ENCODE peak calls at places on chromosomes 11 and 22, in six cellular contexts. K is MM.1S, F is neural progenitor cell, S is GM23248, C is HCT116, L is PC-3. B is an unnamed sample.

GRCh38 chr22:21766933-21767462 is 31.4 kb upstream of the YPEL1 start:
- DNase-seq in L (no peak), F (no peak), K (no peak), S (no peak), C (no peak), B (no peak)

GRCh38 chr11:103601230-103601846 is 435.1 kb upstream of the DDI1 start:
- DNase-seq in F (peak; percentile 67), C (no peak), L (peak; percentile 88), K (peak; percentile 53), S (peak; percentile 82), B (peak; percentile 83)

GRCh38 chr11:69034123-69034522 is 14.6 kb upstream of the TPCN2 start:
- DNase-seq in K (no peak), C (no peak), F (no peak), S (no peak), L (no peak), B (no peak)

GRCh38 chr22:50505776-50506610 is 1.5 kb downstream of the LMF2 start:
- DNase-seq in K (no peak), L (no peak), C (no peak), F (no peak), S (no peak), B (no peak)

GRCh38 chr11:134144744-134145143 is 75.9 kb downstream of the JAM3 start:
- DNase-seq in F (no peak), C (no peak), K (no peak), S (peak; percentile 32), L (no peak), B (no peak)

GRCh38 chr22:37726240-37726887 is 29.5 kb downstream of the TRIOBP start:
- DNase-seq in K (no peak), F (no peak), C (no peak), S (peak; percentile 68), L (no peak), B (no peak)

GRCh38 chr22:45164217-45165123 is 745 bp downstream of the NUP50 start:
- DNase-seq in C (no peak), K (peak; percentile 21), S (peak; percentile 52), F (peak; percentile 68), L (no peak), B (peak; percentile 45)

GRCh38 chr11:84437129-84438123 is 1151.3 kb upstream of the CCDC90B start:
- DNase-seq in S (peak; percentile 9), L (peak; percentile 29), C (no peak), F (peak; percentile 66), K (peak; percentile 52), B (peak; percentile 95)

GRCh38 chr11:27228232-27228631 is 134.8 kb downstream of the CCDC34 start:
- DNase-seq in K (no peak), S (no peak), F (no peak), L (no peak), C (no peak), B (no peak)

GRCh38 chr11:17853280-17853679 is 118.7 kb downstream of the KCNC1 start:
- DNase-seq in K (no peak), L (no peak), F (no peak), C (no peak), S (no peak), B (no peak)

GRCh38 chr11:39990413-39990812 is 1469.0 kb downstream of the LRRC4C start:
- DNase-seq in S (no peak), C (no peak), K (no peak), F (no peak), L (peak; percentile 3), B (peak; percentile 2)

GRCh38 chr11:8384199-8384821 is 120.6 kb upstream of the LMO1 start:
- DNase-seq in K (peak; percentile 87), C (no peak), S (peak; percentile 57), F (peak; percentile 64), L (peak; percentile 23), B (peak; percentile 73)

DNA sequence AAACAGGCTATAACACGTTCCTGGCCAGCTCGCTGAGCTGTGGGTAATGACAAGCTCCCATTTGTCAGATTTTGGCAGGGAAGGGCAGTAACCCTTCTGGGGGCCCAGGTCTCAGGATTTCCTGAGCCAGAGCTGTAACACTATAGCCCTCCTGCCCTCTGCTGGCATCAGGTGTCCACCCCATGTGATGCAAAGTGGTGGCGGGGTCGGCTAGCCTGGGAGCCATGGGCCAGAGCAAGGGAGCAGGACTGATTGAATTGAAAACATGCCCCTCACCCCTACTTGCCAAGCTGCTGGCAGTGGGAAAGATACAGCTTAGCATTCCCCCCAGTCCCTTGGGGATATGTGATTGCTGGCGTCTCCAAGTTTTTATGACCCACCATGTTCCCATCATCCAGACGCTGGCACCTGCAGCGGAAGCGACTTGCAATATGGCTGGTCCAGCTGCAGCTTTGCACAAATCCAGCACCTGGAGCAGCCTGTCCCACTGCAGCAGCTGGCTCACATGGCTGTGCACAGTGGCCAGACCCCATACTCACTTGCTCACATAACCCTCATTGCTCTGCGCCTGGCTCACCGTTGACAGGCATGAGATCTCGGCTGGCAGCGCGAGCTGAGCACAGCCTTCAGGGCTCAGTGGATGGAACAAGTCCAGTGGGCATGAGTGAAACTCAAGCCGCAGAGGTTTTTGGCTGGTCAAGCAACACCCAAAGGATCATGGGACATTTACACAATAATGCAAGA is 1147.8 kb downstream of the JRKL start:
- DNase-seq in C (no peak), S (no peak), F (no peak), K (no peak), L (no peak), B (peak; percentile 3)
- TF ChIP-seq EZH2 in C (no peak), S (no peak), F (no peak), K (no peak), L (no peak), B (no peak)

GRCh38 chr11:73963861-73964260 is 13.0 kb downstream of the DNAJB13 start:
- DNase-seq in F (no peak), K (no peak), L (no peak), C (no peak), S (peak; percentile 22), B (no peak)

GRCh38 chr11:73962097-73962705 is 11.4 kb downstream of the DNAJB13 start:
- DNase-seq in C (no peak), S (no peak), F (no peak), K (no peak), L (no peak), B (no peak)

GRCh38 chr11:73965764-73966121 is 14.9 kb downstream of the DNAJB13 start:
- DNase-seq in C (no peak), F (peak; percentile 32), S (no peak), K (no peak), L (no peak), B (no peak)

GRCh38 chr11:73968356-73968966 is 14.2 kb downstream of the UCP2 start:
- DNase-seq in F (no peak), K (no peak), L (no peak), S (no peak), C (no peak), B (no peak)

GRCh38 chr11:73965076-73965763 is 14.4 kb downstream of the DNAJB13 start:
- DNase-seq in S (peak; percentile 47), F (peak; percentile 26), L (peak; percentile 58), C (no peak), K (no peak), B (peak; percentile 47)
- TF ChIP-seq EZH2phosphoT487 in S (no peak), F (no peak), L (no peak), C (no peak), K (no peak), B (no peak)

GRCh38 chr11:32426819-32427615 is 8.3 kb downstream of the WT1 start:
- DNase-seq in K (no peak), C (no peak), S (no peak), F (peak; percentile 70), L (no peak), B (peak; percentile 73)
- TF ChIP-seq EZH2 in K (no peak), C (no peak), S (peak; percentile 79), F (peak; percentile 96), L (no peak), B (peak; percentile 72)

DNA sequence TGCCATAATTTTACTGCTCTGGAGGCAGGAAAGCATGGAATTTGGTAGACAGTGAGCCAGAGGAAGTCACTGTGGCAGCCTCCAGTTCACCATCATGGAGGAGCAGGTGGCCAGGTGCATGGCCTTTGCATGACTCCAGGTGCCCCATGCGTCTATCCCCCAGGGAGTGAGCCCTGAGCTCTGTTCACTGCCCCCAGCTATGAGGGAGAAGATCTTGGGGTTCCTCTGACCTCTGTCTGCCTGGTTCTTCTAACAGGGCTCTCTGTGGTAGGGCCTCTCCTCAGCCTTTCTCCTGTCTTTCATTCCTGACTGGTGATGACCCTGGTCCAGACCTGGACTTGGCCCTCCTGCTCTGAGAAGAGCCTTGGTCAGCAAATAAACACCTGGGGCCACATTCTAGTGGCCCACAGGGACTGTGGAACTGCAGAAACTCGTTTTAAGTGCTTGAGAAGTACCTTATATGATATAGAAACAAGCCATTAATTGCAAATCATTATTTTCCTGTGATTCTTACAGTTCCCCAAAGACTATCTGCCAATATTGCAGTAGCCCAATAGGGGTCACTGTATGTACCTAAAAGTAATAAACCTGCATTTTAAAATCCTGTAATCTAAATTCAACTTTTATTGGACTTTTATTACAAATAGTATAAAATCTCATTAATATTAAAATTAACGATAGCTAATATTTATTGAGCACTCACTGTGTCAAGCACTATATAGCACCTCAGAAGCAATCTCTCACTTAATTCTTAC is 120.0 kb upstream of the SYT13 start:
- DNase-seq in L (peak; percentile 23), C (no peak), K (no peak), S (peak; percentile 44), F (no peak), B (peak; percentile 53)
- TF ChIP-seq EZH2phosphoT487 in L (no peak), C (no peak), K (no peak), S (no peak), F (no peak), B (no peak)

GRCh38 chr11:128684582-128685382 is 9.1 kb upstream of the FLI1 start:
- DNase-seq in K (no peak), C (no peak), F (peak; percentile 50), S (no peak), L (no peak), B (peak; percentile 76)
- TF ChIP-seq EZH2 in K (no peak), C (no peak), F (peak; percentile 92), S (no peak), L (no peak), B (peak; percentile 67)

DNA sequence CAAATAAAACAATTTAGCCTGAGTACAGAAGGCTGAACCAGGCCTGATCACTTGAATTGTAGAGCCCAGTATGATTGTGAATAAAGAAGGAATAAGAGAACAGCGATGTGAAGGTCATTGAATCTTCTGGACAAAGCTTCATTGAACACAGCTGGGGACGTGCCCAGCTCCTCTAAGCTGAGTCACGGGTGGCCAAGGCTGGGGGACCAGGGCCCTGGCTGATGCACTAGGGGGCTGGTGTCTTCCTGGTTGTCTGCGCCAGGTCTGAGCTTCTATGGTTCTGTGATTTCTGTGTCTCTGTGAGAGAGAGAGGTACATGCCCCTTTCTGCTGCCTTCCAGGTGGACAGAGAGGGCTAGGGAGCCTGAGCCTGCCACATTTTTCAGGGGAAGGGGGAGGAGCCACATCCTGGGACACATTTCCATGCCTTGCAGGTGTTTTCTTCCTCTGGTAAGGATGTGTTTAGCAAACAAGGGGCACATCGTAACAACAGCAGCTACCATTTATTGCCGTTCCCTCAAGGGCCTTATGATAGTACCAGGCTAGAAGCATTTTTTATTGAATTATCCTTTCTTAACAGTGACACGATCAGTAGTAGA is 135.7 kb downstream of the C11orf91 start:
- DNase-seq in S (no peak), F (no peak), K (no peak), C (no peak), L (no peak), B (peak; percentile 44)
- TF ChIP-seq EZH2phosphoT487 in S (no peak), F (no peak), K (no peak), C (no peak), L (no peak), B (no peak)

GRCh38 chr11:370087-370941 is 1.0 kb downstream of the B4GALNT4 start:
- DNase-seq in F (peak; percentile 82), S (no peak), K (no peak), L (no peak), C (no peak), B (peak; percentile 82)
- TF ChIP-seq EZH2 in F (no peak), S (no peak), K (no peak), L (no peak), C (no peak), B (no peak)